ENCODE peak calls at places on chromosomes 3 and 15, in nine cellular contexts. One of them, this sample, is unnamed.

GRCh38 chr15:28901987-28902745 is 16.4 kb downstream of the APBA2 start:
- DNase-seq in iPS-NIHi11: peak
- DNase-seq in amniotic stem cell: no peak
- DNase-seq in glutamatergic neuron: no peak
- DNase-seq in T-helper 2 cell: no peak
- DNase-seq in lower leg skin: peak
- DNase-seq in heart left ventricle: no peak
- DNase-seq in left colon: no peak
- DNase-seq in stimulated activated CD4-positive, alpha-beta T cell treated with anti-CD3 and anti-CD28 coated beads, TNF-alpha, amount 100 ng/mL, for 48 hours: no peak
- DNase-seq in this sample: no peak

GRCh38 chr15:81789403-81789802 is 256.4 kb downstream of the MEX3B start:
- DNase-seq in heart left ventricle: no peak
- DNase-seq in stimulated activated CD4-positive, alpha-beta T cell treated with anti-CD3 and anti-CD28 coated beads, TNF-alpha, amount 100 ng/mL, for 48 hours: no peak
- DNase-seq in amniotic stem cell: no peak
- DNase-seq in left colon: no peak
- DNase-seq in lower leg skin: no peak
- DNase-seq in T-helper 2 cell: no peak
- DNase-seq in iPS-NIHi11: no peak
- DNase-seq in glutamatergic neuron: no peak
- DNase-seq in this sample: no peak

GRCh38 chr15:70559223-70559823 is 204.0 kb downstream of the UACA start:
- DNase-seq in heart left ventricle: peak
- DNase-seq in T-helper 2 cell: peak
- DNase-seq in iPS-NIHi11: no peak
- DNase-seq in amniotic stem cell: no peak
- DNase-seq in glutamatergic neuron: no peak
- DNase-seq in lower leg skin: peak
- DNase-seq in stimulated activated CD4-positive, alpha-beta T cell treated with anti-CD3 and anti-CD28 coated beads, TNF-alpha, amount 100 ng/mL, for 48 hours: peak
- DNase-seq in left colon: peak
- DNase-seq in this sample: no peak

GRCh38 chr3:124964432-124964831 is 29.9 kb upstream of the MUC13 start:
- DNase-seq in stimulated activated CD4-positive, alpha-beta T cell treated with anti-CD3 and anti-CD28 coated beads, TNF-alpha, amount 100 ng/mL, for 48 hours: no peak
- DNase-seq in T-helper 2 cell: no peak
- DNase-seq in iPS-NIHi11: no peak
- DNase-seq in glutamatergic neuron: no peak
- DNase-seq in lower leg skin: no peak
- DNase-seq in left colon: no peak
- DNase-seq in heart left ventricle: no peak
- DNase-seq in amniotic stem cell: no peak
- DNase-seq in this sample: no peak

GRCh38 chr15:48596415-48596814 is 49.1 kb downstream of the FBN1 start:
- DNase-seq in stimulated activated CD4-positive, alpha-beta T cell treated with anti-CD3 and anti-CD28 coated beads, TNF-alpha, amount 100 ng/mL, for 48 hours: no peak
- DNase-seq in heart left ventricle: no peak
- DNase-seq in iPS-NIHi11: no peak
- DNase-seq in lower leg skin: no peak
- DNase-seq in left colon: no peak
- DNase-seq in glutamatergic neuron: no peak
- DNase-seq in amniotic stem cell: no peak
- DNase-seq in T-helper 2 cell: no peak
- DNase-seq in this sample: no peak

GRCh38 chr3:82080261-82080660 is 318.8 kb upstream of the GBE1 start:
- DNase-seq in T-helper 2 cell: no peak
- DNase-seq in lower leg skin: no peak
- DNase-seq in heart left ventricle: no peak
- DNase-seq in left colon: no peak
- DNase-seq in stimulated activated CD4-positive, alpha-beta T cell treated with anti-CD3 and anti-CD28 coated beads, TNF-alpha, amount 100 ng/mL, for 48 hours: no peak
- DNase-seq in amniotic stem cell: no peak
- DNase-seq in glutamatergic neuron: no peak
- DNase-seq in iPS-NIHi11: peak
- DNase-seq in this sample: no peak

GRCh38 chr3:193727089-193727488 is 134.1 kb downstream of the OPA1 start:
- DNase-seq in left colon: no peak
- DNase-seq in stimulated activated CD4-positive, alpha-beta T cell treated with anti-CD3 and anti-CD28 coated beads, TNF-alpha, amount 100 ng/mL, for 48 hours: no peak
- DNase-seq in heart left ventricle: no peak
- DNase-seq in iPS-NIHi11: no peak
- DNase-seq in T-helper 2 cell: no peak
- DNase-seq in amniotic stem cell: no peak
- DNase-seq in lower leg skin: no peak
- DNase-seq in glutamatergic neuron: no peak
- DNase-seq in this sample: no peak

GRCh38 chr15:28026221-28026620 is 72.9 kb downstream of the OCA2 start:
- DNase-seq in amniotic stem cell: no peak
- DNase-seq in heart left ventricle: no peak
- DNase-seq in left colon: no peak
- DNase-seq in stimulated activated CD4-positive, alpha-beta T cell treated with anti-CD3 and anti-CD28 coated beads, TNF-alpha, amount 100 ng/mL, for 48 hours: no peak
- DNase-seq in lower leg skin: no peak
- DNase-seq in glutamatergic neuron: no peak
- DNase-seq in T-helper 2 cell: no peak
- DNase-seq in iPS-NIHi11: no peak
- DNase-seq in this sample: no peak

GRCh38 chr15:61227269-61228024 is 1.7 kb downstream of the RORA start:
- DNase-seq in amniotic stem cell: peak
- DNase-seq in iPS-NIHi11: peak
- DNase-seq in T-helper 2 cell: no peak
- DNase-seq in glutamatergic neuron: peak
- DNase-seq in lower leg skin: no peak
- DNase-seq in stimulated activated CD4-positive, alpha-beta T cell treated with anti-CD3 and anti-CD28 coated beads, TNF-alpha, amount 100 ng/mL, for 48 hours: no peak
- DNase-seq in heart left ventricle: peak
- DNase-seq in left colon: no peak
- DNase-seq in this sample: peak

GRCh38 chr3:66633564-66633963 is 132.7 kb upstream of the LRIG1 start:
- DNase-seq in iPS-NIHi11: no peak
- DNase-seq in glutamatergic neuron: no peak
- DNase-seq in lower leg skin: no peak
- DNase-seq in stimulated activated CD4-positive, alpha-beta T cell treated with anti-CD3 and anti-CD28 coated beads, TNF-alpha, amount 100 ng/mL, for 48 hours: no peak
- DNase-seq in amniotic stem cell: no peak
- DNase-seq in T-helper 2 cell: no peak
- DNase-seq in heart left ventricle: no peak
- DNase-seq in left colon: no peak
- DNase-seq in this sample: no peak

GRCh38 chr3:63961891-63962290 is 49.7 kb upstream of the SCAANT1 start:
- DNase-seq in left colon: no peak
- DNase-seq in amniotic stem cell: no peak
- DNase-seq in iPS-NIHi11: no peak
- DNase-seq in glutamatergic neuron: no peak
- DNase-seq in heart left ventricle: no peak
- DNase-seq in lower leg skin: no peak
- DNase-seq in stimulated activated CD4-positive, alpha-beta T cell treated with anti-CD3 and anti-CD28 coated beads, TNF-alpha, amount 100 ng/mL, for 48 hours: no peak
- DNase-seq in T-helper 2 cell: peak
- DNase-seq in this sample: no peak

This sample was measured in neural crest cell.